ENCODE peak calls at places on chromosomes 2 and 18, in four cellular contexts. O is fibroblast of mammary gland, G is NCI-H748 treated with DMSO at 0.1 percent for 48 hours, D is EL. V is an unnamed sample.

GRCh38 chr2:76821731-76822130 is 700.4 kb downstream of the LRRTM4 start:
- DNase-seq in O (no peak), G (no peak), D (no peak), V (no peak)

GRCh38 chr18:6807504-6808257 is 78.2 kb downstream of the ARHGAP28 start:
- DNase-seq in O (no peak), G (peak; percentile 33), D (no peak), V (no peak)

GRCh38 chr2:206688992-206689391 is 29.2 kb downstream of the DYTN start:
- DNase-seq in O (no peak), G (no peak), D (no peak), V (no peak)

GRCh38 chr18:46343940-46344372 is 239.8 kb downstream of the HAUS1 start:
- DNase-seq in O (no peak), G (no peak), D (no peak), V (no peak)

GRCh38 chr2:66938471-66938967 is 458.6 kb upstream of the ETAA1 start:
- DNase-seq in O (no peak), G (no peak), D (no peak), V (no peak)

GRCh38 chr2:48305569-48305968 is 224.4 kb upstream of the STON1 start:
- DNase-seq in O (no peak), G (no peak), D (no peak), V (peak; percentile 12)

GRCh38 chr2:72144746-72145657 is 2.7 kb downstream of the CYP26B1 start:
- DNase-seq in O (no peak), G (peak; percentile 19), D (no peak), V (peak; percentile 7)

GRCh38 chr2:197212344-197213262 is 98.0 kb downstream of the ANKRD44 start:
- DNase-seq in O (no peak), G (no peak), D (no peak), V (no peak)

GRCh38 chr2:162243305-162243693 is at the start of gene FAP:
- DNase-seq in O (peak; percentile 96), G (no peak), D (peak; percentile 87), V (no peak)

GRCh38 chr18:22699629-22700028 is 233.5 kb upstream of the RBBP8 start:
- DNase-seq in O (no peak), G (no peak), D (no peak), V (no peak)

GRCh38 chr18:14221689-14222088 is 89.5 kb upstream of the ZNF519 start:
- DNase-seq in O (no peak), G (no peak), D (no peak), V (no peak)

GRCh38 chr18:48635806-48636205 is 97.0 kb downstream of the CTIF start:
- DNase-seq in O (no peak), G (no peak), D (no peak), V (no peak)

GRCh38 chr2:26560892-26561291 is 80.3 kb downstream of the CIB4 start:
- DNase-seq in O (no peak), G (no peak), D (no peak), V (no peak)

V was measured in NCI-H1092 treated with DMSO at 0.1 percent for 48 hours.